ENCODE peak calls at places on chromosomes 3 and 15, in eight cellular contexts. I is H1, M is K562, O is GM23338, B is HepG2, P is HCT116, Y is GM12878, T is endothelial cell of umbilical vein. E is an unnamed sample.

GRCh38 chr3:7307410-7307809 is 446.5 kb downstream of the GRM7 start:
- DNase-seq in I (no peak), M (no peak), O (no peak), B (no peak), P (no peak), Y (no peak), T (peak; percentile 93), E (peak; percentile 24)

GRCh38 chr15:52652984-52653383 is 26.2 kb downstream of the ATOSA start:
- DNase-seq in I (no peak), M (peak; percentile 19), O (no peak), B (no peak), P (no peak), Y (no peak), T (no peak), E (no peak)

GRCh38 chr3:179229177-179229576 is 21.7 kb downstream of the KCNMB3 start:
- DNase-seq in I (no peak), M (no peak), O (no peak), B (no peak), P (no peak), Y (no peak), T (no peak), E (no peak)

GRCh38 chr3:81684739-81685395 is 76.6 kb downstream of the GBE1 start:
- DNase-seq in I (no peak), M (peak; percentile 58), O (no peak), B (peak; percentile 20), P (no peak), Y (no peak), T (no peak), E (no peak)

GRCh38 chr3:149180057-149180573 is 41.5 kb downstream of the CP start:
- DNase-seq in I (no peak), M (peak; percentile 88), O (no peak), B (peak; percentile 17), P (peak; percentile 75), Y (no peak), T (peak; percentile 95), E (no peak)

GRCh38 chr15:74610302-74610951 is 5.2 kb upstream of the CLK3 start:
- DNase-seq in I (no peak), M (peak; percentile 93), O (no peak), B (no peak), P (no peak), Y (no peak), T (no peak), E (no peak)

GRCh38 chr3:174859756-174860155 is 622 bp downstream of the NAALADL2 start:
- DNase-seq in I (no peak), M (no peak), O (peak; percentile 16), B (no peak), P (no peak), Y (no peak), T (no peak), E (no peak)

GRCh38 chr3:31943041-31943440 is 38.0 kb downstream of the OSBPL10 start:
- DNase-seq in I (no peak), M (no peak), O (no peak), B (no peak), P (no peak), Y (no peak), T (no peak), E (no peak)

GRCh38 chr3:125129512-125129962 is 73.7 kb upstream of the HEG1 start:
- DNase-seq in I (no peak), M (peak; percentile 29), O (no peak), B (peak; percentile 59), P (no peak), Y (no peak), T (peak; percentile 40), E (no peak)

GRCh38 chr15:79004336-79004735 is 59.5 kb upstream of the CTSH start:
- DNase-seq in I (no peak), M (peak; percentile 72), O (peak; percentile 68), B (peak; percentile 62), P (peak; percentile 48), Y (peak; percentile 86), T (peak; percentile 54), E (no peak)

GRCh38 chr15:58762731-58763130 is 8.4 kb upstream of the MINDY2 start:
- DNase-seq in I (no peak), M (no peak), O (no peak), B (no peak), P (no peak), Y (no peak), T (no peak), E (no peak)

GRCh38 chr3:37671926-37672325 is 189.8 kb upstream of the CTDSPL start:
- DNase-seq in I (no peak), M (no peak), O (no peak), B (no peak), P (no peak), Y (no peak), T (no peak), E (no peak)

GRCh38 chr3:37673391-37673790 is 188.3 kb upstream of the CTDSPL start:
- DNase-seq in I (no peak), M (no peak), O (no peak), B (no peak), P (no peak), Y (no peak), T (no peak), E (no peak)

GRCh38 chr3:37668831-37669610 is 192.7 kb upstream of the CTDSPL start:
- DNase-seq in I (no peak), M (no peak), O (no peak), B (no peak), P (no peak), Y (no peak), T (no peak), E (no peak)

GRCh38 chr3:37668431-37668830 is 193.2 kb upstream of the CTDSPL start:
- DNase-seq in I (no peak), M (no peak), O (no peak), B (no peak), P (no peak), Y (no peak), T (no peak), E (no peak)

GRCh38 chr3:37671000-37671483 is 190.6 kb upstream of the CTDSPL start:
- DNase-seq in I (no peak), M (no peak), O (no peak), B (no peak), P (no peak), Y (no peak), T (no peak), E (no peak)
- TF ChIP-seq POLR2AphosphoS5 in I (no peak), M (no peak), O (no peak), B (no peak), P (no peak), Y (no peak), T (no peak), E (no peak)

GRCh38 chr3:99980606-99981005 is 133.7 kb downstream of the FILIP1L start:
- DNase-seq in I (no peak), M (no peak), O (no peak), B (no peak), P (no peak), Y (no peak), T (no peak), E (no peak)
- TF ChIP-seq EZH2 in I (no peak), M (no peak), O (no peak), B (no peak), P (no peak), Y (no peak), T (no peak), E (no peak)

GRCh38 chr3:106242779-106243178 is 374.0 kb upstream of the CBLB start:
- DNase-seq in I (no peak), M (no peak), O (peak; percentile 6), B (no peak), P (no peak), Y (no peak), T (no peak), E (no peak)

GRCh38 chr3:106239195-106239697 is 370.4 kb upstream of the CBLB start:
- DNase-seq in I (no peak), M (no peak), O (no peak), B (no peak), P (no peak), Y (no peak), T (no peak), E (no peak)

GRCh38 chr3:106245400-106245799 is 376.6 kb upstream of the CBLB start:
- DNase-seq in I (no peak), M (no peak), O (no peak), B (no peak), P (no peak), Y (no peak), T (no peak), E (no peak)

DNA sequence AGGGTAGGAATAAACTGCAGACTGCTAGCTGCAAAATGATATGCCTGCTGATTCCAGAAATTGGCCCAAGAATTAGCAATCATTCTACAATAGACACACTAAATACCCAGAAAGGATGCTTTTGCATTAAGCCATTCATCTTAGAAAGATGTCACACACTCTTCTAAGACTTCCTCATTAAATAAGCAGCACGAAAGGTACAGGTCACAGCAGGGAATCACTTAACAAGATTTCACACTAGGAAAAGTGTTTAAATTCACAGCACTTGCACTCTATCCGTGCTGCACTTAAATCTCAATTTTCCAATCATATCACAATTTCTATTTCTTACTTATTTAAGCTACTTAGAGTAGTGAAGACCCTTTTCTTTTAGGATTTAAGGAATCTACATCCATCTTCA is 372.8 kb upstream of the CBLB start:
- DNase-seq in I (no peak), M (no peak), O (no peak), B (no peak), P (no peak), Y (no peak), T (no peak), E (no peak)
- TF ChIP-seq POLR2AphosphoS5 in I (no peak), M (no peak), O (no peak), B (no peak), P (no peak), Y (no peak), T (no peak), E (no peak)

DNA sequence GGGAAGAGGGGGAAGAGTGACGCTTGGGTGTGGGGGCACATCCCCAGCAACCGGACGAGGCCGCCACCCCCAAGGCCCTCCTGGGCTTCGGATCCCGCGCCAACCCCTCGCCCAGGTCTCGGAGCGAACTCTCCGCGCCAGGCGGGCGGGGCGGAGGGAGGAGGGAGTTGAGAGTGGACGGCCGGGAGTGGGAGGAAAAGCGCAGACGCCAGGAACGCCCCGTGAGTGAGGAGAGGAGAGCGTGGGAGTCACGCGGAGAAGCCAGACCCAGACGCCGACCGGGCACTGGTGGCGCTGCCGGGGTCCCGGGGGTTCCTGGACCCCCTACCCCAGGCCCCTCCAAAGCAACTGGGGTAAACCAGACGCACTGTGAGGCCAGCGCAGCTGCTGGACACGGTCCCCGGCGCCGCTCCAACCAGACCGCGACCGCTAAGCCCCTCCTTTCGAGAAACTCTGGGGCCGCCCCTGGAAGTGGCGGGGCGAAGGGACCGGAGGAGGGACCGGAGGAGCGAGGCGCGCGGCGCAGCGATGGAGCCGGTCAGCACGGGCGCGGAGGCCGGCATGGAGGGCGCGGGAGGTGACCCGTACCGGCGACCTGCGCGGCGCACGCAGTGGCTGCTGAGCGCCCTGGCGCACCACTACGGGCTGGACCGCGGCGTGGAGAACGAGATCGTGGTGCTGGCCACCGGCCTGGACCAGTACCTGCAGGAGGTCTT is at the start of gene EFCC1:
- DNase-seq in I (no peak), M (no peak), O (peak; percentile 83), B (no peak), P (no peak), Y (no peak), T (peak; percentile 60), E (no peak)
- TF ChIP-seq EZH2 in I (no peak), M (no peak), O (no peak), B (no peak), P (no peak), Y (no peak), T (no peak), E (no peak)

E was measured in SK-N-MC.